ENCODE peak calls at places on chromosomes 13 and 19, in eight cellular contexts. One of them, this sample, is unnamed. For H3K4me1, the result is how much of the 10 kb centered on the place peaks cover.

GRCh38 chr19:54373781-54374266 is 9.1 kb upstream of the LAIR1 start:
- DNase-seq in cardiac muscle cell: no peak
- DNase-seq in ascending aorta: no peak
- DNase-seq in right atrium auricular region: peak
- DNase-seq in thyroid gland: no peak
- DNase-seq in Peyer's patch: no peak
- DNase-seq in CD8-positive, alpha-beta T cell: no peak
- DNase-seq in neural progenitor cell: no peak
- DNase-seq in this sample: peak

GRCh38 chr13:109204657-109205056 is 575.2 kb downstream of the MYO16 start:
- DNase-seq in neural progenitor cell: no peak
- DNase-seq in right atrium auricular region: no peak
- DNase-seq in CD8-positive, alpha-beta T cell: no peak
- DNase-seq in thyroid gland: peak
- DNase-seq in cardiac muscle cell: no peak
- DNase-seq in Peyer's patch: no peak
- DNase-seq in ascending aorta: no peak
- DNase-seq in this sample: no peak

GRCh38 chr19:53424968-53425597 is 6.7 kb upstream of the ZNF761 start:
- DNase-seq in thyroid gland: peak
- DNase-seq in right atrium auricular region: peak
- DNase-seq in Peyer's patch: peak
- DNase-seq in CD8-positive, alpha-beta T cell: peak
- DNase-seq in cardiac muscle cell: peak
- DNase-seq in neural progenitor cell: peak
- DNase-seq in ascending aorta: peak
- DNase-seq in this sample: peak

GRCh38 chr19:43470288-43470687 is 4.9 kb upstream of the LYPD3 start:
- DNase-seq in neural progenitor cell: no peak
- DNase-seq in ascending aorta: no peak
- DNase-seq in Peyer's patch: no peak
- DNase-seq in thyroid gland: no peak
- DNase-seq in right atrium auricular region: no peak
- DNase-seq in cardiac muscle cell: peak
- DNase-seq in CD8-positive, alpha-beta T cell: peak
- DNase-seq in this sample: no peak

GRCh38 chr19:29015569-29015968 is 197.4 kb downstream of the UQCRFS1 start:
- DNase-seq in ascending aorta: no peak
- DNase-seq in right atrium auricular region: no peak
- DNase-seq in CD8-positive, alpha-beta T cell: no peak
- DNase-seq in neural progenitor cell: no peak
- DNase-seq in thyroid gland: no peak
- DNase-seq in Peyer's patch: no peak
- DNase-seq in cardiac muscle cell: no peak
- DNase-seq in this sample: no peak

GRCh38 chr13:27140060-27140459 is 31.6 kb downstream of the USP12 start:
- DNase-seq in neural progenitor cell: no peak
- DNase-seq in cardiac muscle cell: no peak
- DNase-seq in ascending aorta: no peak
- DNase-seq in Peyer's patch: no peak
- DNase-seq in thyroid gland: no peak
- DNase-seq in right atrium auricular region: no peak
- DNase-seq in CD8-positive, alpha-beta T cell: no peak
- DNase-seq in this sample: no peak

GRCh38 chr13:24097064-24097463 is 63.5 kb upstream of the SPATA13 start:
- DNase-seq in CD8-positive, alpha-beta T cell: no peak
- DNase-seq in thyroid gland: no peak
- DNase-seq in cardiac muscle cell: peak
- DNase-seq in ascending aorta: no peak
- DNase-seq in Peyer's patch: no peak
- DNase-seq in right atrium auricular region: peak
- DNase-seq in neural progenitor cell: no peak
- DNase-seq in this sample: peak

GRCh38 chr13:38394777-38395504 is 45.3 kb downstream of the UFM1 start:
- DNase-seq in cardiac muscle cell: no peak
- DNase-seq in Peyer's patch: no peak
- DNase-seq in right atrium auricular region: no peak
- DNase-seq in CD8-positive, alpha-beta T cell: no peak
- DNase-seq in ascending aorta: no peak
- DNase-seq in thyroid gland: no peak
- DNase-seq in neural progenitor cell: no peak
- DNase-seq in this sample: no peak

GRCh38 chr19:6828698-6829633 is 56.5 kb downstream of the VAV1 start:
- DNase-seq in neural progenitor cell: no peak
- DNase-seq in right atrium auricular region: no peak
- DNase-seq in cardiac muscle cell: no peak
- DNase-seq in CD8-positive, alpha-beta T cell: peak
- DNase-seq in ascending aorta: no peak
- DNase-seq in thyroid gland: no peak
- DNase-seq in Peyer's patch: no peak
- DNase-seq in this sample: peak

GRCh38 chr13:20024706-20025105 is 66.2 kb downstream of the ZMYM2 start:
- DNase-seq in neural progenitor cell: no peak
- DNase-seq in CD8-positive, alpha-beta T cell: no peak
- DNase-seq in ascending aorta: no peak
- DNase-seq in cardiac muscle cell: no peak
- DNase-seq in right atrium auricular region: no peak
- DNase-seq in thyroid gland: no peak
- DNase-seq in Peyer's patch: no peak
- DNase-seq in this sample: no peak

GRCh38 chr13:110126391-110126961 is 180.5 kb downstream of the COL4A1 start:
- DNase-seq in ascending aorta: no peak
- DNase-seq in thyroid gland: peak
- DNase-seq in neural progenitor cell: peak
- DNase-seq in CD8-positive, alpha-beta T cell: no peak
- DNase-seq in cardiac muscle cell: peak
- DNase-seq in right atrium auricular region: peak
- DNase-seq in Peyer's patch: no peak
- DNase-seq in this sample: no peak

GRCh38 chr13:32881792-32882175 is 134.4 kb upstream of the KL start:
- DNase-seq in right atrium auricular region: no peak
- DNase-seq in neural progenitor cell: no peak
- DNase-seq in Peyer's patch: no peak
- DNase-seq in ascending aorta: no peak
- DNase-seq in cardiac muscle cell: no peak
- DNase-seq in CD8-positive, alpha-beta T cell: no peak
- DNase-seq in thyroid gland: no peak
- DNase-seq in this sample: no peak

GRCh38 chr13:114286808-114287207 is 5.4 kb downstream of the UPF3A start:
- DNase-seq in thyroid gland: peak
- DNase-seq in Peyer's patch: no peak
- DNase-seq in cardiac muscle cell: no peak
- DNase-seq in right atrium auricular region: no peak
- DNase-seq in ascending aorta: no peak
- DNase-seq in neural progenitor cell: no peak
- DNase-seq in CD8-positive, alpha-beta T cell: no peak
- DNase-seq in this sample: no peak

GRCh38 chr13:114282143-114282685 is 813 bp downstream of the UPF3A start:
- DNase-seq in CD8-positive, alpha-beta T cell: peak
- DNase-seq in cardiac muscle cell: no peak
- DNase-seq in right atrium auricular region: peak
- DNase-seq in Peyer's patch: peak
- DNase-seq in thyroid gland: peak
- DNase-seq in neural progenitor cell: peak
- DNase-seq in ascending aorta: no peak
- DNase-seq in this sample: peak

GRCh38 chr13:102233566-102234208 is 168.2 kb downstream of the FGF14 start:
- DNase-seq in cardiac muscle cell: no peak
- DNase-seq in right atrium auricular region: no peak
- DNase-seq in Peyer's patch: no peak
- DNase-seq in CD8-positive, alpha-beta T cell: no peak
- DNase-seq in neural progenitor cell: no peak
- DNase-seq in ascending aorta: no peak
- DNase-seq in thyroid gland: no peak
- DNase-seq in this sample: no peak

GRCh38 chr19:10543420-10544241 is at the start of gene ATG4D:
- DNase-seq in ascending aorta: no peak
- DNase-seq in CD8-positive, alpha-beta T cell: peak
- DNase-seq in Peyer's patch: peak
- DNase-seq in right atrium auricular region: no peak
- DNase-seq in cardiac muscle cell: peak
- DNase-seq in thyroid gland: peak
- DNase-seq in neural progenitor cell: peak
- DNase-seq in this sample: peak

GRCh38 chr13:99144306-99144705 is 56.3 kb upstream of the UBAC2 start:
- DNase-seq in neural progenitor cell: no peak
- DNase-seq in right atrium auricular region: no peak
- DNase-seq in CD8-positive, alpha-beta T cell: no peak
- DNase-seq in ascending aorta: no peak
- DNase-seq in thyroid gland: no peak
- DNase-seq in cardiac muscle cell: no peak
- DNase-seq in Peyer's patch: no peak
- DNase-seq in this sample: no peak

GRCh38 chr19:1508507-1508856 is 4.3 kb downstream of the ADAMTSL5 start:
- DNase-seq in CD8-positive, alpha-beta T cell: no peak
- DNase-seq in cardiac muscle cell: no peak
- DNase-seq in Peyer's patch: no peak
- DNase-seq in neural progenitor cell: no peak
- DNase-seq in ascending aorta: no peak
- DNase-seq in right atrium auricular region: no peak
- DNase-seq in thyroid gland: no peak
- DNase-seq in this sample: no peak

GRCh38 chr13:94860981-94861407 is 148.6 kb upstream of the SOX21 start:
- DNase-seq in cardiac muscle cell: peak
- DNase-seq in Peyer's patch: no peak
- DNase-seq in CD8-positive, alpha-beta T cell: no peak
- DNase-seq in right atrium auricular region: no peak
- DNase-seq in thyroid gland: no peak
- DNase-seq in ascending aorta: no peak
- DNase-seq in neural progenitor cell: no peak
- DNase-seq in this sample: no peak

DNA sequence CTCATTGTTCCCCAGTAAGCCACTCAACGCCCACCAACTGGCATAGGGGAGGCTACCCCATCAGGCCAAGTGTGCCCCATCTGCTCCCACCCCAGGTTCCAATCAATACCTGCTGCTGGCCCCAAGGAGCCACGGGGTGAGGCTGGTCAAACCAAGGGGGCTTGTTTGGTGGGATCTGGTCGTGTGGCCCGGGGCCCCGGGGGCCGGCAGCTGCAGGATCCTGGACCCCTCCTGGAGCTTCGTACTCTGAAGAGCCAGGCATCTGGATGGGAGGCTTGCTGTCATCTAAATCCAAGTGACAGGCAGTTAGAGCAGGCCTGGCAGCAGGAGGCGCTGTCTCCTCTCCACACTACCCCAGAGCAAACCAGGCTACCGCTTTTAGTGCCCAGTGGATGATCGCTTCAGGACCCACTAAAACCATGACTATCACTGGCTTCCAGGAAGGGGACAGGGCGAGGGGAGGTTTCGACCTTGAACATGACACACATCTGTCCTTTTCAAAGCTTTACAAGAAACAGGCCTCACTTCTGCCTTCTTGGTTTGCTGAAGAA is 14.2 kb downstream of the CHERP start:
- DNase-seq in thyroid gland: no peak
- DNase-seq in ascending aorta: no peak
- DNase-seq in Peyer's patch: peak
- DNase-seq in right atrium auricular region: no peak
- DNase-seq in CD8-positive, alpha-beta T cell: peak
- DNase-seq in cardiac muscle cell: peak
- DNase-seq in neural progenitor cell: peak
- DNase-seq in this sample: peak
- TF ChIP-seq CTCF in thyroid gland: no peak
- TF ChIP-seq CTCF in ascending aorta: no peak
- TF ChIP-seq CTCF in Peyer's patch: peak
- TF ChIP-seq CTCF in right atrium auricular region: peak
- TF ChIP-seq CTCF in CD8-positive, alpha-beta T cell: peak
- TF ChIP-seq CTCF in cardiac muscle cell: peak
- TF ChIP-seq CTCF in neural progenitor cell: peak
- TF ChIP-seq CTCF in this sample: peak

GRCh38 chr19:40253611-40254092 is 27.2 kb upstream of the CCNP start:
- DNase-seq in cardiac muscle cell: no peak
- DNase-seq in right atrium auricular region: no peak
- DNase-seq in ascending aorta: no peak
- DNase-seq in Peyer's patch: no peak
- DNase-seq in thyroid gland: peak
- DNase-seq in neural progenitor cell: no peak
- DNase-seq in CD8-positive, alpha-beta T cell: no peak
- DNase-seq in this sample: no peak
- H3K27ac ChIP-seq in cardiac muscle cell: no peak
- H3K27ac ChIP-seq in right atrium auricular region: no peak
- H3K27ac ChIP-seq in ascending aorta: no peak
- H3K27ac ChIP-seq in Peyer's patch: no peak
- H3K27ac ChIP-seq in thyroid gland: peak
- H3K27ac ChIP-seq in neural progenitor cell: no peak
- H3K27ac ChIP-seq in CD8-positive, alpha-beta T cell: no peak
- H3K27ac ChIP-seq in this sample: no peak

GRCh38 chr13:100815476-100816046 is 141.0 kb upstream of the TMTC4 start:
- DNase-seq in cardiac muscle cell: no peak
- DNase-seq in neural progenitor cell: no peak
- DNase-seq in thyroid gland: no peak
- DNase-seq in CD8-positive, alpha-beta T cell: no peak
- DNase-seq in right atrium auricular region: no peak
- DNase-seq in ascending aorta: no peak
- DNase-seq in Peyer's patch: no peak
- DNase-seq in this sample: no peak
- H3K4me1 ChIP-seq in cardiac muscle cell: under half
- H3K4me1 ChIP-seq in neural progenitor cell: under half
- H3K4me1 ChIP-seq in thyroid gland: under half
- H3K4me1 ChIP-seq in CD8-positive, alpha-beta T cell: under half
- H3K4me1 ChIP-seq in right atrium auricular region: under half
- H3K4me1 ChIP-seq in ascending aorta: under half
- H3K4me1 ChIP-seq in Peyer's patch: under half
- H3K4me1 ChIP-seq in this sample: under half

GRCh38 chr13:31421756-31422155 is 222.0 kb downstream of the B3GLCT start:
- DNase-seq in cardiac muscle cell: no peak
- DNase-seq in right atrium auricular region: no peak
- DNase-seq in ascending aorta: no peak
- DNase-seq in CD8-positive, alpha-beta T cell: no peak
- DNase-seq in neural progenitor cell: no peak
- DNase-seq in thyroid gland: no peak
- DNase-seq in Peyer's patch: no peak
- DNase-seq in this sample: no peak
- TF ChIP-seq CTCF in cardiac muscle cell: no peak
- TF ChIP-seq CTCF in right atrium auricular region: no peak
- TF ChIP-seq CTCF in ascending aorta: no peak
- TF ChIP-seq CTCF in CD8-positive, alpha-beta T cell: no peak
- TF ChIP-seq CTCF in neural progenitor cell: no peak
- TF ChIP-seq CTCF in thyroid gland: no peak
- TF ChIP-seq CTCF in Peyer's patch: no peak
- TF ChIP-seq CTCF in this sample: no peak

GRCh38 chr19:42281175-42282035 is 12.4 kb downstream of the CIC start:
- DNase-seq in neural progenitor cell: peak
- DNase-seq in ascending aorta: no peak
- DNase-seq in right atrium auricular region: peak
- DNase-seq in CD8-positive, alpha-beta T cell: no peak
- DNase-seq in Peyer's patch: no peak
- DNase-seq in cardiac muscle cell: peak
- DNase-seq in thyroid gland: peak
- DNase-seq in this sample: peak
- H3K27ac ChIP-seq in neural progenitor cell: peak
- H3K27ac ChIP-seq in ascending aorta: peak
- H3K27ac ChIP-seq in right atrium auricular region: peak
- H3K27ac ChIP-seq in CD8-positive, alpha-beta T cell: peak
- H3K27ac ChIP-seq in Peyer's patch: peak
- H3K27ac ChIP-seq in cardiac muscle cell: peak
- H3K27ac ChIP-seq in thyroid gland: peak
- H3K27ac ChIP-seq in this sample: peak

DNA sequence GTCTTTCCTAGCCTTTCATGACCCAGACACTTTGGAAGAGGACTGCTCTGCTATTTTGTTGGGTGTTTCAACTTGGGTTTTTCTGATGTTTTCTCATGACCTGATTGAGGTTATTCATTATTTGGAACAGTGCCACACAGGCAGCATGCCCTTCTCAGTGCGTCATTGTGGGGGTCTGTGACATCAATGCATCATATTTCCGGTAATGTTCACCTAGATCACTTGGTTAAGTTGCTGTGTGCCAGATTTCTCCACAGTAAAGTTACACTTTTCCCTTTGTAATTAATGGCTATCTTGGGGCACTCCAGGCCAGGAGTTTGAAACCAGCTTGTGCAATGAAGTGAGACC is 124.4 kb downstream of the SIPA1L3 start:
- DNase-seq in cardiac muscle cell: peak
- DNase-seq in neural progenitor cell: no peak
- DNase-seq in Peyer's patch: no peak
- DNase-seq in ascending aorta: no peak
- DNase-seq in CD8-positive, alpha-beta T cell: no peak
- DNase-seq in thyroid gland: no peak
- DNase-seq in right atrium auricular region: no peak
- DNase-seq in this sample: no peak
- H3K4me1 ChIP-seq in cardiac muscle cell: under half
- H3K4me1 ChIP-seq in neural progenitor cell: under half
- H3K4me1 ChIP-seq in Peyer's patch: under half
- H3K4me1 ChIP-seq in ascending aorta: under half
- H3K4me1 ChIP-seq in CD8-positive, alpha-beta T cell: under half
- H3K4me1 ChIP-seq in thyroid gland: under half
- H3K4me1 ChIP-seq in right atrium auricular region: under half
- H3K4me1 ChIP-seq in this sample: under half

This sample was measured in DND-41.